ENCODE peak calls at places on chromosomes 4 and X, in six cellular contexts. One of them, this sample, is unnamed.

GRCh38 chr4:97911236-97911906 is 231.9 kb downstream of the STPG2 start:
- DNase-seq in RWPE1: no peak
- DNase-seq in GM13976: no peak
- DNase-seq in neural crest cell: no peak
- DNase-seq in WERI-Rb-1: peak; percentile 10
- DNase-seq in endothelial cell: no peak
- DNase-seq in this sample: no peak

GRCh38 chr4:88706574-88706973 is 8.9 kb upstream of the NAP1L5 start:
- DNase-seq in endothelial cell: peak; percentile 23
- DNase-seq in neural crest cell: no peak
- DNase-seq in GM13976: no peak
- DNase-seq in RWPE1: no peak
- DNase-seq in WERI-Rb-1: peak; percentile 52
- DNase-seq in this sample: no peak

GRCh38 chr4:72665376-72665978 is 96.5 kb upstream of the ADAMTS3 start:
- DNase-seq in neural crest cell: no peak
- DNase-seq in RWPE1: no peak
- DNase-seq in WERI-Rb-1: no peak
- DNase-seq in GM13976: no peak
- DNase-seq in endothelial cell: no peak
- DNase-seq in this sample: no peak

GRCh38 chrX:115547448-115547847 is 13.5 kb upstream of the PLS3 start:
- DNase-seq in RWPE1: no peak
- DNase-seq in WERI-Rb-1: no peak
- DNase-seq in GM13976: no peak
- DNase-seq in neural crest cell: no peak
- DNase-seq in endothelial cell: no peak
- DNase-seq in this sample: no peak

GRCh38 chr4:88522702-88523324 is 763 bp downstream of the PYURF start:
- DNase-seq in neural crest cell: peak; percentile 14
- DNase-seq in endothelial cell: peak; percentile 15
- DNase-seq in WERI-Rb-1: peak; percentile 72
- DNase-seq in RWPE1: no peak
- DNase-seq in GM13976: peak; percentile 39
- DNase-seq in this sample: peak; percentile 32

GRCh38 chrX:15087747-15088146 is 182.1 kb downstream of the ASB9 start:
- DNase-seq in WERI-Rb-1: no peak
- DNase-seq in neural crest cell: no peak
- DNase-seq in GM13976: no peak
- DNase-seq in endothelial cell: no peak
- DNase-seq in RWPE1: no peak
- DNase-seq in this sample: no peak

GRCh38 chrX:34341258-34341657 is 209.1 kb upstream of the FAM47A start:
- DNase-seq in GM13976: no peak
- DNase-seq in RWPE1: no peak
- DNase-seq in WERI-Rb-1: no peak
- DNase-seq in neural crest cell: no peak
- DNase-seq in endothelial cell: no peak
- DNase-seq in this sample: no peak

GRCh38 chrX:55996649-55997048 is 235.5 kb upstream of the KLF8 start:
- DNase-seq in GM13976: no peak
- DNase-seq in endothelial cell: no peak
- DNase-seq in RWPE1: no peak
- DNase-seq in WERI-Rb-1: no peak
- DNase-seq in neural crest cell: no peak
- DNase-seq in this sample: no peak

GRCh38 chr4:95415346-95415771 is 133.4 kb downstream of the UNC5C start:
- DNase-seq in WERI-Rb-1: no peak
- DNase-seq in endothelial cell: no peak
- DNase-seq in neural crest cell: no peak
- DNase-seq in GM13976: no peak
- DNase-seq in RWPE1: no peak
- DNase-seq in this sample: no peak

GRCh38 chr4:144302704-144303536 is 162.4 kb upstream of the GYPA start:
- DNase-seq in RWPE1: peak; percentile 38
- DNase-seq in neural crest cell: no peak
- DNase-seq in endothelial cell: no peak
- DNase-seq in GM13976: no peak
- DNase-seq in WERI-Rb-1: no peak
- DNase-seq in this sample: no peak

GRCh38 chr4:112492321-112492720 is 23.7 kb downstream of the NEUROG2 start:
- DNase-seq in RWPE1: no peak
- DNase-seq in WERI-Rb-1: no peak
- DNase-seq in neural crest cell: no peak
- DNase-seq in GM13976: no peak
- DNase-seq in endothelial cell: no peak
- DNase-seq in this sample: no peak

GRCh38 chr4:56240554-56241190 is 146.6 kb downstream of the AASDH start:
- DNase-seq in WERI-Rb-1: peak; percentile 73
- DNase-seq in endothelial cell: no peak
- DNase-seq in GM13976: no peak
- DNase-seq in RWPE1: no peak
- DNase-seq in neural crest cell: no peak
- DNase-seq in this sample: no peak

GRCh38 chr4:25859429-25860148 is 3.2 kb downstream of the SEL1L3 start:
- DNase-seq in WERI-Rb-1: no peak
- DNase-seq in neural crest cell: no peak
- DNase-seq in GM13976: peak; percentile 54
- DNase-seq in RWPE1: no peak
- DNase-seq in endothelial cell: no peak
- DNase-seq in this sample: peak; percentile 37

GRCh38 chr4:38151870-38152269 is 191.7 kb downstream of the PTTG2 start:
- DNase-seq in WERI-Rb-1: no peak
- DNase-seq in neural crest cell: no peak
- DNase-seq in GM13976: no peak
- DNase-seq in endothelial cell: no peak
- DNase-seq in RWPE1: no peak
- DNase-seq in this sample: no peak

GRCh38 chrX:108131471-108131870 is 39.9 kb downstream of the ATG4A start:
- DNase-seq in GM13976: no peak
- DNase-seq in RWPE1: peak; percentile 16
- DNase-seq in WERI-Rb-1: no peak
- DNase-seq in neural crest cell: no peak
- DNase-seq in endothelial cell: no peak
- DNase-seq in this sample: no peak

GRCh38 chr4:1427010-1427409 is 20.8 kb upstream of the NKX1-1 start:
- DNase-seq in WERI-Rb-1: no peak
- DNase-seq in GM13976: no peak
- DNase-seq in endothelial cell: no peak
- DNase-seq in neural crest cell: no peak
- DNase-seq in RWPE1: no peak
- DNase-seq in this sample: no peak

GRCh38 chrX:65578346-65578745 is 43.8 kb upstream of the LAS1L start:
- DNase-seq in RWPE1: no peak
- DNase-seq in GM13976: no peak
- DNase-seq in neural crest cell: no peak
- DNase-seq in endothelial cell: no peak
- DNase-seq in WERI-Rb-1: peak; percentile 45
- DNase-seq in this sample: no peak

GRCh38 chr4:53221832-53222480 is 143.9 kb downstream of the SCFD2 start:
- DNase-seq in WERI-Rb-1: no peak
- DNase-seq in endothelial cell: no peak
- DNase-seq in neural crest cell: no peak
- DNase-seq in RWPE1: no peak
- DNase-seq in GM13976: no peak
- DNase-seq in this sample: no peak

GRCh38 chr4:3656441-3657376 is 109.5 kb upstream of the ADRA2C start:
- DNase-seq in RWPE1: no peak
- DNase-seq in WERI-Rb-1: no peak
- DNase-seq in GM13976: no peak
- DNase-seq in endothelial cell: no peak
- DNase-seq in neural crest cell: no peak
- DNase-seq in this sample: no peak

GRCh38 chr4:114926508-114926907 is 186.9 kb downstream of the NDST4 start:
- DNase-seq in endothelial cell: no peak
- DNase-seq in WERI-Rb-1: no peak
- DNase-seq in GM13976: no peak
- DNase-seq in neural crest cell: no peak
- DNase-seq in RWPE1: no peak
- DNase-seq in this sample: no peak

GRCh38 chr4:68209003-68209402 is 36.5 kb downstream of the TMPRSS11B start:
- DNase-seq in endothelial cell: no peak
- DNase-seq in neural crest cell: no peak
- DNase-seq in GM13976: no peak
- DNase-seq in WERI-Rb-1: no peak
- DNase-seq in RWPE1: no peak
- DNase-seq in this sample: no peak

GRCh38 chr4:95045429-95045828 is 287.7 kb downstream of the BMPR1B start:
- DNase-seq in WERI-Rb-1: no peak
- DNase-seq in endothelial cell: no peak
- DNase-seq in GM13976: no peak
- DNase-seq in RWPE1: no peak
- DNase-seq in neural crest cell: no peak
- DNase-seq in this sample: no peak

GRCh38 chr4:139009702-139010101 is 5.9 kb upstream of the NOCT start:
- DNase-seq in RWPE1: no peak
- DNase-seq in neural crest cell: no peak
- DNase-seq in GM13976: no peak
- DNase-seq in endothelial cell: no peak
- DNase-seq in WERI-Rb-1: no peak
- DNase-seq in this sample: no peak

GRCh38 chr4:186719925-186720694 is 3.5 kb downstream of the FAT1 start:
- DNase-seq in GM13976: no peak
- DNase-seq in neural crest cell: peak; percentile 27
- DNase-seq in WERI-Rb-1: no peak
- DNase-seq in RWPE1: no peak
- DNase-seq in endothelial cell: peak; percentile 48
- DNase-seq in this sample: no peak

GRCh38 chrX:25028726-25029125 is 13.0 kb upstream of the ARX start:
- DNase-seq in endothelial cell: no peak
- DNase-seq in neural crest cell: no peak
- DNase-seq in RWPE1: peak; percentile 47
- DNase-seq in WERI-Rb-1: no peak
- DNase-seq in GM13976: no peak
- DNase-seq in this sample: no peak

GRCh38 chr4:101200561-101200960 is 146.8 kb downstream of the PPP3CA start:
- DNase-seq in WERI-Rb-1: no peak
- DNase-seq in GM13976: no peak
- DNase-seq in RWPE1: peak; percentile 68
- DNase-seq in endothelial cell: no peak
- DNase-seq in neural crest cell: no peak
- DNase-seq in this sample: no peak

GRCh38 chrX:12967711-12968465 is 7.0 kb upstream of the TMSB4X start:
- DNase-seq in neural crest cell: no peak
- DNase-seq in endothelial cell: no peak
- DNase-seq in RWPE1: no peak
- DNase-seq in GM13976: no peak
- DNase-seq in WERI-Rb-1: no peak
- DNase-seq in this sample: no peak

GRCh38 chr4:120236873-120237272 is 170.2 kb upstream of the MAD2L1 start:
- DNase-seq in GM13976: no peak
- DNase-seq in neural crest cell: no peak
- DNase-seq in endothelial cell: no peak
- DNase-seq in WERI-Rb-1: no peak
- DNase-seq in RWPE1: no peak
- DNase-seq in this sample: no peak
- TF ChIP-seq CTCF in GM13976: no peak
- TF ChIP-seq CTCF in neural crest cell: no peak
- TF ChIP-seq CTCF in endothelial cell: no peak
- TF ChIP-seq CTCF in WERI-Rb-1: no peak
- TF ChIP-seq CTCF in RWPE1: no peak
- TF ChIP-seq CTCF in this sample: no peak

DNA sequence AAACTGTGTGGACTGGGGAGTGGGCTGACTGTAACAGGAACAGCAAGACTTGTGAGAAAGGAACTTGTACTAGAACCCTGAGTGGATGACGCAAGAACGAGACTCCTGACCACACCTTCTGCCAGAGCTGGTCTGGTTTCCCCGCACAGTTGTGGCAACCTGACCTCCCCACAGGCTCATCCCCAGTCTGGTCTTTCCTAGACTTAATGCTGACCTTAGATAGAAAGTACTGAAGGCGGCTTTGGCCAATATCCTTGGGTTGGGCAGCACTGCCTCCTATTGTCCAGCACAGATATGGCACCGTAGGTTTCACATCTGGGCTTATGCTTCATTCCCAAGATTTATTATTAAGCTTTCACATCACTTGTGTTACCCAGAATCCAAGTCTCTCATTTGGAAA is 137.8 kb upstream of the FRG1 start:
- DNase-seq in endothelial cell: peak; percentile 9
- DNase-seq in WERI-Rb-1: no peak
- DNase-seq in neural crest cell: no peak
- DNase-seq in RWPE1: no peak
- DNase-seq in GM13976: no peak
- DNase-seq in this sample: no peak
- TF ChIP-seq CTCF in endothelial cell: no peak
- TF ChIP-seq CTCF in WERI-Rb-1: peak; percentile 38
- TF ChIP-seq CTCF in neural crest cell: no peak
- TF ChIP-seq CTCF in RWPE1: no peak
- TF ChIP-seq CTCF in GM13976: no peak
- TF ChIP-seq CTCF in this sample: no peak

DNA sequence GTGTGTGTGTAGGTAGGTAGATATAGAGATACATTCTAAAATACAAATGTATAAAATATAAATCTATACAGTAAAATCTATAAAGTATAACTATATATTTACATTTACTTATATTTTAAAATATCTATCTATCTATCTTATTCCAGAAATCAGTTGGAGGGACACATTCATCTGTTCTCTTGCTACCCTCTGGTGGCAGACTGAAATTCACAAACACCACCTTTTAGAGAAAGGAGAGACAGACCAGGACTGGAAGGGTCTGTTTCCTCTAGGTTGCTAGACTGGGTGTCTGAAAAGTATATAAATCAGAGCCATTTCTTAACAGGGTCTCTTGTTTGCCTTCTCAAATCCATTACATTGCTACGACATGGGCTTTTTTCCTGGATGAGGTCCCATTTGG is 343.0 kb downstream of the OPHN1 start:
- DNase-seq in WERI-Rb-1: no peak
- DNase-seq in RWPE1: no peak
- DNase-seq in neural crest cell: no peak
- DNase-seq in GM13976: no peak
- DNase-seq in endothelial cell: no peak
- DNase-seq in this sample: no peak
- TF ChIP-seq CTCF in WERI-Rb-1: no peak
- TF ChIP-seq CTCF in RWPE1: no peak
- TF ChIP-seq CTCF in neural crest cell: no peak
- TF ChIP-seq CTCF in GM13976: no peak
- TF ChIP-seq CTCF in endothelial cell: no peak
- TF ChIP-seq CTCF in this sample: no peak

GRCh38 chr4:153794001-153794400 is 5.1 kb upstream of the SFRP2 start:
- DNase-seq in GM13976: no peak
- DNase-seq in WERI-Rb-1: peak; percentile 51
- DNase-seq in neural crest cell: no peak
- DNase-seq in endothelial cell: no peak
- DNase-seq in RWPE1: no peak
- DNase-seq in this sample: no peak

GRCh38 chr4:153792893-153793227 is 4.0 kb upstream of the SFRP2 start:
- DNase-seq in RWPE1: no peak
- DNase-seq in endothelial cell: peak; percentile 30
- DNase-seq in WERI-Rb-1: no peak
- DNase-seq in neural crest cell: no peak
- DNase-seq in GM13976: no peak
- DNase-seq in this sample: no peak

GRCh38 chr4:153790962-153791551 is 2.2 kb upstream of the SFRP2 start:
- DNase-seq in neural crest cell: peak; percentile 73
- DNase-seq in endothelial cell: peak; percentile 68
- DNase-seq in RWPE1: no peak
- DNase-seq in WERI-Rb-1: no peak
- DNase-seq in GM13976: peak; percentile 60
- DNase-seq in this sample: no peak

GRCh38 chr4:153789741-153790651 is 1.1 kb upstream of the SFRP2 start:
- DNase-seq in RWPE1: no peak
- DNase-seq in GM13976: peak; percentile 26
- DNase-seq in endothelial cell: peak; percentile 20
- DNase-seq in WERI-Rb-1: no peak
- DNase-seq in neural crest cell: peak; percentile 47
- DNase-seq in this sample: no peak

GRCh38 chr4:153792007-153792892 is 3.4 kb upstream of the SFRP2 start:
- DNase-seq in GM13976: peak; percentile 49
- DNase-seq in RWPE1: peak; percentile 64
- DNase-seq in WERI-Rb-1: peak; percentile 76
- DNase-seq in endothelial cell: peak; percentile 82
- DNase-seq in neural crest cell: peak; percentile 95
- DNase-seq in this sample: no peak
- TF ChIP-seq CTCF in GM13976: no peak
- TF ChIP-seq CTCF in RWPE1: no peak
- TF ChIP-seq CTCF in WERI-Rb-1: peak; percentile 68
- TF ChIP-seq CTCF in endothelial cell: peak; percentile 51
- TF ChIP-seq CTCF in neural crest cell: peak; percentile 65
- TF ChIP-seq CTCF in this sample: no peak

This sample was measured in CD8-positive, alpha-beta T cell.